ENCODE peak calls at places on chromosomes 3 and 15, in eight cellular contexts. Z is lower lobe of right lung; W is ovary; K is DMS53; F is stimulated activated naive CD4-positive, alpha-beta T cell treated with Interleukin-2 at 50 U/mL for 16 hours; G is NCI-H1105; N is NAMALWA; S is NCI-H774. E is an unnamed sample.

GRCh38 chr3:51703776-51704510 is 2.9 kb upstream of the GRM2 start:
- DNase-seq in Z (peak), W (no peak), K (no peak), F (no peak), G (no peak), N (no peak), S (no peak), E (no peak)

GRCh38 chr3:118067439-118067838 is 967.2 kb downstream of the IGSF11 start:
- DNase-seq in Z (no peak), W (no peak), K (no peak), F (no peak), G (no peak), N (no peak), S (no peak), E (no peak)

GRCh38 chr15:62306851-62307504 is 141.9 kb upstream of the C2CD4B start:
- DNase-seq in Z (peak), W (peak), K (peak), F (no peak), G (peak), N (peak), S (peak), E (peak)

GRCh38 chr3:15528881-15529537 is 7.5 kb upstream of the COLQ start:
- DNase-seq in Z (no peak), W (no peak), K (peak), F (no peak), G (no peak), N (no peak), S (no peak), E (no peak)

GRCh38 chr3:38265604-38266307 is at the start of gene SLC22A13:
- DNase-seq in Z (no peak), W (no peak), K (no peak), F (no peak), G (no peak), N (no peak), S (no peak), E (no peak)

GRCh38 chr3:62587579-62588031 is 214.3 kb upstream of the FEZF2 start:
- DNase-seq in Z (no peak), W (no peak), K (no peak), F (no peak), G (no peak), N (no peak), S (no peak), E (no peak)

GRCh38 chr3:174858353-174858752 is 781 bp upstream of the NAALADL2 start:
- DNase-seq in Z (no peak), W (no peak), K (peak), F (no peak), G (no peak), N (no peak), S (no peak), E (no peak)

GRCh38 chr15:67066041-67067021 is 929 bp downstream of the SMAD3 start:
- DNase-seq in Z (no peak), W (peak), K (peak), F (peak), G (no peak), N (peak), S (no peak), E (peak)

GRCh38 chr15:58224068-58224467 is 85.9 kb downstream of the AQP9 start:
- DNase-seq in Z (no peak), W (no peak), K (no peak), F (no peak), G (no peak), N (no peak), S (no peak), E (no peak)

GRCh38 chr15:97084650-97085049 is 754.1 kb downstream of the NR2F2 start:
- DNase-seq in Z (no peak), W (no peak), K (no peak), F (no peak), G (no peak), N (no peak), S (no peak), E (no peak)

GRCh38 chr15:68003297-68003696 is 50.8 kb upstream of the PIAS1 start:
- DNase-seq in Z (no peak), W (no peak), K (no peak), F (no peak), G (no peak), N (no peak), S (no peak), E (no peak)

GRCh38 chr3:43855674-43856299 is 165.0 kb downstream of the ABHD5 start:
- DNase-seq in Z (peak), W (peak), K (peak), F (no peak), G (peak), N (peak), S (peak), E (peak)

GRCh38 chr3:50365080-50365841 is 5.9 kb upstream of the TMEM115 start:
- DNase-seq in Z (peak), W (peak), K (peak), F (peak), G (peak), N (peak), S (peak), E (peak)

GRCh38 chr15:71008250-71008870 is 106.9 kb upstream of the THSD4 start:
- DNase-seq in Z (no peak), W (no peak), K (no peak), F (no peak), G (no peak), N (no peak), S (no peak), E (no peak)

GRCh38 chr3:70556056-70556455 is 243.6 kb upstream of the MDFIC2 start:
- DNase-seq in Z (no peak), W (no peak), K (no peak), F (no peak), G (no peak), N (no peak), S (no peak), E (no peak)

GRCh38 chr3:133548090-133548489 is 25.4 kb upstream of the CDV3 start:
- DNase-seq in Z (no peak), W (no peak), K (no peak), F (no peak), G (no peak), N (no peak), S (no peak), E (no peak)

E was measured in GM12865.